ENCODE peak calls at places on chromosomes 2 and 18, in four cellular contexts. Z is HCT116, H is K562, E is HepG2. S is an unnamed sample.

GRCh38 chr18:44974174-44974573 is 293.5 kb downstream of the SETBP1 start:
- DNase-seq in Z (no peak), H (no peak), E (no peak), S (no peak)

GRCh38 chr2:86078801-86079545 is 26.7 kb downstream of the POLR1A start:
- DNase-seq in Z (no peak), H (no peak), E (no peak), S (no peak)

GRCh38 chr2:232327089-232328037 is 51.2 kb upstream of the ALPP start:
- DNase-seq in Z (peak), H (peak), E (peak), S (peak)

GRCh38 chr2:219569041-219569440 is 2.3 kb downstream of the OBSL1 start:
- DNase-seq in Z (no peak), H (no peak), E (no peak), S (no peak)

GRCh38 chr2:223041527-223042109 is 10.4 kb upstream of the KCNE4 start:
- DNase-seq in Z (peak), H (peak), E (no peak), S (peak)

GRCh38 chr18:45167631-45168225 is 447.5 kb upstream of the SLC14A2 start:
- DNase-seq in Z (no peak), H (no peak), E (no peak), S (no peak)

GRCh38 chr2:2872713-2873449 is 504.7 kb downstream of the EIPR1 start:
- DNase-seq in Z (no peak), H (no peak), E (no peak), S (no peak)

GRCh38 chr18:45014047-45014501 is 333.4 kb downstream of the SETBP1 start:
- DNase-seq in Z (no peak), H (no peak), E (no peak), S (no peak)

GRCh38 chr2:157789161-157789720 is 86.9 kb downstream of the ACVR1 start:
- DNase-seq in Z (no peak), H (no peak), E (no peak), S (no peak)

GRCh38 chr2:36951574-36951973 is 14.8 kb downstream of the STRN start:
- DNase-seq in Z (no peak), H (no peak), E (no peak), S (no peak)

GRCh38 chr2:217061916-217062315 is 202.1 kb upstream of the TNP1 start:
- DNase-seq in Z (no peak), H (no peak), E (no peak), S (no peak)

GRCh38 chr2:64391459-64391858 is 62.5 kb upstream of the LGALSL start:
- DNase-seq in Z (no peak), H (peak), E (no peak), S (no peak)

GRCh38 chr2:111897924-111898702 is at the start of gene MERTK:
- DNase-seq in Z (peak), H (peak), E (peak), S (peak)

GRCh38 chr2:114068438-114068837 is 178.5 kb downstream of the ACTR3 start:
- DNase-seq in Z (no peak), H (peak), E (no peak), S (no peak)

GRCh38 chr18:8771930-8772329 is 66.6 kb downstream of the MTCL1 start:
- DNase-seq in Z (no peak), H (no peak), E (no peak), S (no peak)

GRCh38 chr2:20676353-20677215 is 9.6 kb downstream of the GDF7 start:
- DNase-seq in Z (no peak), H (no peak), E (peak), S (no peak)

GRCh38 chr2:239376351-239376750 is 24.5 kb downstream of the HDAC4 start:
- DNase-seq in Z (no peak), H (no peak), E (no peak), S (no peak)

GRCh38 chr2:168784993-168785392 is 17.4 kb upstream of the NOSTRIN start:
- DNase-seq in Z (no peak), H (no peak), E (no peak), S (no peak)

GRCh38 chr18:21123290-21123926 is 11.8 kb upstream of the ROCK1 start:
- DNase-seq in Z (no peak), H (no peak), E (no peak), S (no peak)

GRCh38 chr18:21897811-21898210 is 157.2 kb downstream of the MIB1 start:
- DNase-seq in Z (peak), H (peak), E (peak), S (peak)

GRCh38 chr2:11988691-11989465 is 242.4 kb downstream of the LPIN1 start:
- DNase-seq in Z (no peak), H (no peak), E (no peak), S (no peak)

GRCh38 chr18:74982946-74983635 is 225.8 kb downstream of the PTGR3 start:
- DNase-seq in Z (no peak), H (no peak), E (no peak), S (no peak)

GRCh38 chr18:56702946-56703345 is 51.8 kb downstream of the WDR7 start:
- DNase-seq in Z (peak), H (peak), E (peak), S (peak)

GRCh38 chr18:64720781-64721464 is 572.0 kb upstream of the LINC00305 start:
- DNase-seq in Z (no peak), H (no peak), E (peak), S (no peak)

GRCh38 chr2:20625920-20626697 is 24.8 kb downstream of the HS1BP3 start:
- DNase-seq in Z (no peak), H (no peak), E (no peak), S (no peak)

GRCh38 chr2:139160838-139161237 is 380.6 kb upstream of the NXPH2 start:
- DNase-seq in Z (no peak), H (no peak), E (no peak), S (no peak)

GRCh38 chr2:108199726-108200125 is 40.0 kb upstream of the SULT1C3 start:
- DNase-seq in Z (no peak), H (no peak), E (peak), S (no peak)

GRCh38 chr2:10550206-10551001 is 102.3 kb upstream of the ODC1 start:
- DNase-seq in Z (no peak), H (no peak), E (no peak), S (no peak)

GRCh38 chr2:168146892-168147810 is 100.2 kb downstream of the STK39 start:
- DNase-seq in Z (no peak), H (no peak), E (no peak), S (no peak)

GRCh38 chr2:22037274-22037673 is 913.5 kb downstream of the TDRD15 start:
- DNase-seq in Z (no peak), H (no peak), E (no peak), S (no peak)

GRCh38 chr18:5456577-5457466 is 87.0 kb downstream of the EPB41L3 start:
- DNase-seq in Z (no peak), H (no peak), E (peak), S (no peak)

GRCh38 chr2:174610243-174610995 is 12.8 kb upstream of the WIPF1 start:
- DNase-seq in Z (no peak), H (no peak), E (no peak), S (no peak)

GRCh38 chr2:76613330-76613729 is 902.6 kb upstream of the GCFC2 start:
- DNase-seq in Z (no peak), H (no peak), E (no peak), S (no peak)
- H3K27ac ChIP-seq in Z (no peak), H (no peak), E (no peak), S (no peak)

DNA sequence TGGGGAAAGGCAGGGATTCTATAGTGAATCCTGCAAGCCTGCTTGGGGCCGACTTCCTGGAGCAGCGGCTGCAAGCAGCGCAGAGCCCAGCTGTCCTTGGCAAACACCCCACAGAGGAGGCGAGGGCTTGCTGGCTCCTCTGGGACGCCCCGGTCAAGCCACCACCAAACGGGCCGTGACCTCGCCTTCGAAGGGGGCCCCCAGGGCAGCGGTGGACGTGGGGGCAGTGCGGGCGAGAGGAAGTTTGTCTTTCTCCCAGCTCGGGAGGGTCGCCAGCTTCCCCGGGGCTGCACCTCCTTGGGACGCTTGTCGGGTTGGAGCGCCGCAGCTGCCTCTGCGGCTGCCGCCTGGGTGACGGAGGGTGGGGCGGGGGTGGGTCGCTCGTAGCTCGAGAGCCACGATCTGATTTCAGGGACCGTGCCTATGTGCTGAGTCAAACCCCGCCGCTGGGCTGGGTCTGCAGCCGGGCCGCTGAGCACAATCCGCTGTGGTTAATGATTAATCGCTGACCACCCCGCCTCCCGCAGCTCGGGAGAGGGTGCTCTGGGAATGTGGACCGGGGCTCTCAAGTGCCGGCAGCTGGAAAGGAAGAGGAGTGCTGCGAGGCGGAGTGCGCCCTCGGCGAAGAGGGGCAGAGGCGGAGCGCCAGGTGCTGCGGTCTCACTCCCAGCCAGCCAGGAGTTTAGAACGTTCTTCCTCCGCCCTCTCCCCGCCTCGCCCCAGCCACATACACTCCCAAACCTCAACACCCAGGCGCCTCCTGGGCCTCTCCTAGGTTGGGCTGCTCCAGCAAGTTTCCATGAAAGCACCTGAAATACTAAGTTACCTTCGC is at the start of gene GPR39:
- DNase-seq in Z (peak), H (peak), E (peak), S (peak)
- TF ChIP-seq TCF7L2 in Z (peak), H (no peak), E (no peak), S (no peak)

GRCh38 chr18:79529296-79529695 is 133.6 kb downstream of the NFATC1 start:
- DNase-seq in Z (no peak), H (no peak), E (no peak), S (no peak)
- H3K27ac ChIP-seq in Z (no peak), H (no peak), E (no peak), S (no peak)

GRCh38 chr2:224136394-224136793 is 97.3 kb upstream of the SERPINE2 start:
- DNase-seq in Z (no peak), H (no peak), E (no peak), S (no peak)
- TF ChIP-seq TCF7L2 in Z (no peak), H (no peak), E (no peak), S (no peak)

GRCh38 chr2:23745726-23746105 is 181.2 kb downstream of the ATAD2B start:
- DNase-seq in Z (no peak), H (no peak), E (no peak), S (no peak)
- H3K27ac ChIP-seq in Z (no peak), H (no peak), E (no peak), S (no peak)

GRCh38 chr18:7601249-7601620 is 34.1 kb downstream of the PTPRM start:
- DNase-seq in Z (no peak), H (no peak), E (no peak), S (no peak)
- TF ChIP-seq TCF7L2 in Z (no peak), H (no peak), E (no peak), S (no peak)

DNA sequence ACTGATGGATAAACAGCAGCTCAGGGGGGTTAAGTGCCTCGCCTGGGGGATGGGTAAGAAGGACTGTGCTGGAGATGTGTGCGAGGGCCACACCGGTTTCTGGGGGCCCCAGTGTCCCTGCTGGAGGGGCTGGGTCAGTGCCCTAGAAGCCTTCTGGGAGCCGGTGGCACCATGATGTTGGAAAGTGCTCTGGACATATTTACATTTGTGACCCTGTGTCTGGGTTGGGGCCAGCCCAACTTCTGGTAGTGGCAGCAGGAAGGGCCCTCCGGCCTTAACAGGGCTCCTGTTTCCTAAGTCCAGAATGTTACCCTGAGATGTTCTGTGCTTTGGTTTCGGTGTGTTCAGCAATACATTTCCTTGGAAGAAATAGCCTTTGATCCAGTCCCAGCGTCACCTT is 132.4 kb upstream of the HS6ST1 start:
- DNase-seq in Z (no peak), H (no peak), E (no peak), S (no peak)
- H3K27ac ChIP-seq in Z (no peak), H (no peak), E (no peak), S (no peak)

GRCh38 chr2:100176925-100177324 is 34.5 kb upstream of the AFF3 start:
- DNase-seq in Z (no peak), H (no peak), E (no peak), S (no peak)

GRCh38 chr2:100179806-100180205 is 37.4 kb upstream of the AFF3 start:
- DNase-seq in Z (no peak), H (no peak), E (no peak), S (no peak)

GRCh38 chr2:100178864-100179263 is 36.5 kb upstream of the AFF3 start:
- DNase-seq in Z (no peak), H (no peak), E (no peak), S (no peak)

GRCh38 chr2:100180503-100180902 is 38.1 kb upstream of the AFF3 start:
- DNase-seq in Z (no peak), H (no peak), E (no peak), S (no peak)

DNA sequence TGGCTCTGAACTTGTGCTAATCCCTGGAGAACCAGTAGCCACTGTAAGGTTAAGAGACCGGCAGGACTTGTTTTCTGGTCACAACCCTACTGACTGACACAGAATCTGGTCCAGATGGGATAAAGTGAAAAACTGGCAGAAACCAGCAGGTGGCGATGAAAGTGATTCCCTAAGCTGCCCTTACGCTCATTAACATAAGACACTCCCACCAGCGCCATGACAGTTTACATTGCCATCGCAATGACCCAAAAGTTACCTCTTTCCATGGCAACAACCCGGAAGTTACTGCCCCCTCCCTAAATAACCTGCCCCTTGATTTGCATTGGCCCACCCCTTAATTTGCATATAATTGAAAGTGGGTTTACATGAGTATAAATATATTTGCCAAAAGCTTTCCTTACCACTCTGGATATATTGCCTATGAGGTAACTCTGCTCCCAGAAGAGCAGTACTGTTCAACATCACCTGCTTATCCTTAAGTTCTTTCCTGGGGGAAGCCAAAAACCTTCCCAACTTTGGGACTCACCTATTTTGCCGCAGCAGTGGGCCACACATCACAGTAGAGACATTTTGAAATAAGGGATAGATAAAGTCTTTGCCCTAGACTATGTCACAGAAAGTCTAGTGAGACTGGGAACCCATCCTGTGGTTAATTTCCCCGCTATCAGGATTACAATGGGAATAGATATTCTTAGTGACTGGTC is 35.8 kb upstream of the AFF3 start:
- DNase-seq in Z (peak), H (peak), E (peak), S (peak)
- TF ChIP-seq TCF7L2 in Z (no peak), H (no peak), E (no peak), S (no peak)